ENCODE peak calls at places on chromosomes 13 and 19, in five cellular contexts. One of them, this sample, is unnamed.

GRCh38 chr19:42199440-42200115 is 17.9 kb downstream of the DEDD2 start:
- DNase-seq in naive thymus-derived CD4-positive, alpha-beta T cell: peak
- DNase-seq in GM04504: no peak
- DNase-seq in frontal cortex: no peak
- DNase-seq in stimulated activated CD4-positive, alpha-beta T cell treated with anti-CD3 and anti-CD28 coated beads, Interleukin-4, amount 100 ng/mL, for 4 hours: peak
- DNase-seq in this sample: no peak

GRCh38 chr13:36212789-36213188 is 1.6 kb downstream of the SOHLH2 start:
- DNase-seq in naive thymus-derived CD4-positive, alpha-beta T cell: no peak
- DNase-seq in GM04504: no peak
- DNase-seq in frontal cortex: no peak
- DNase-seq in stimulated activated CD4-positive, alpha-beta T cell treated with anti-CD3 and anti-CD28 coated beads, Interleukin-4, amount 100 ng/mL, for 4 hours: no peak
- DNase-seq in this sample: no peak

GRCh38 chr19:30882411-30883005 is 466.7 kb downstream of the TSHZ3 start:
- DNase-seq in naive thymus-derived CD4-positive, alpha-beta T cell: no peak
- DNase-seq in GM04504: no peak
- DNase-seq in frontal cortex: no peak
- DNase-seq in stimulated activated CD4-positive, alpha-beta T cell treated with anti-CD3 and anti-CD28 coated beads, Interleukin-4, amount 100 ng/mL, for 4 hours: no peak
- DNase-seq in this sample: no peak

GRCh38 chr13:24050796-24051715 is 109.5 kb upstream of the SPATA13 start:
- DNase-seq in naive thymus-derived CD4-positive, alpha-beta T cell: no peak
- DNase-seq in GM04504: no peak
- DNase-seq in frontal cortex: no peak
- DNase-seq in stimulated activated CD4-positive, alpha-beta T cell treated with anti-CD3 and anti-CD28 coated beads, Interleukin-4, amount 100 ng/mL, for 4 hours: no peak
- DNase-seq in this sample: no peak

GRCh38 chr13:29336356-29336755 is 259.1 kb downstream of the SLC7A1 start:
- DNase-seq in naive thymus-derived CD4-positive, alpha-beta T cell: no peak
- DNase-seq in GM04504: no peak
- DNase-seq in frontal cortex: no peak
- DNase-seq in stimulated activated CD4-positive, alpha-beta T cell treated with anti-CD3 and anti-CD28 coated beads, Interleukin-4, amount 100 ng/mL, for 4 hours: no peak
- DNase-seq in this sample: no peak

GRCh38 chr19:43789029-43789428 is 8.3 kb upstream of the KCNN4 start:
- DNase-seq in naive thymus-derived CD4-positive, alpha-beta T cell: no peak
- DNase-seq in GM04504: no peak
- DNase-seq in frontal cortex: no peak
- DNase-seq in stimulated activated CD4-positive, alpha-beta T cell treated with anti-CD3 and anti-CD28 coated beads, Interleukin-4, amount 100 ng/mL, for 4 hours: no peak
- DNase-seq in this sample: no peak

GRCh38 chr19:6717036-6717435 is 3.4 kb downstream of the C3 start:
- DNase-seq in naive thymus-derived CD4-positive, alpha-beta T cell: no peak
- DNase-seq in GM04504: no peak
- DNase-seq in frontal cortex: no peak
- DNase-seq in stimulated activated CD4-positive, alpha-beta T cell treated with anti-CD3 and anti-CD28 coated beads, Interleukin-4, amount 100 ng/mL, for 4 hours: no peak
- DNase-seq in this sample: no peak

GRCh38 chr13:28684257-28684656 is 25.3 kb downstream of the POMP start:
- DNase-seq in naive thymus-derived CD4-positive, alpha-beta T cell: no peak
- DNase-seq in GM04504: no peak
- DNase-seq in frontal cortex: no peak
- DNase-seq in stimulated activated CD4-positive, alpha-beta T cell treated with anti-CD3 and anti-CD28 coated beads, Interleukin-4, amount 100 ng/mL, for 4 hours: no peak
- DNase-seq in this sample: no peak

GRCh38 chr19:39052243-39052746 is 19.9 kb upstream of the FBXO27 start:
- DNase-seq in naive thymus-derived CD4-positive, alpha-beta T cell: peak
- DNase-seq in GM04504: peak
- DNase-seq in frontal cortex: no peak
- DNase-seq in stimulated activated CD4-positive, alpha-beta T cell treated with anti-CD3 and anti-CD28 coated beads, Interleukin-4, amount 100 ng/mL, for 4 hours: peak
- DNase-seq in this sample: no peak

GRCh38 chr13:44765076-44765475 is 188.9 kb upstream of the TSC22D1 start:
- DNase-seq in naive thymus-derived CD4-positive, alpha-beta T cell: no peak
- DNase-seq in GM04504: no peak
- DNase-seq in frontal cortex: no peak
- DNase-seq in stimulated activated CD4-positive, alpha-beta T cell treated with anti-CD3 and anti-CD28 coated beads, Interleukin-4, amount 100 ng/mL, for 4 hours: no peak
- DNase-seq in this sample: no peak

GRCh38 chr13:63902141-63902540 is 2486.5 kb upstream of the PCDH20 start:
- DNase-seq in naive thymus-derived CD4-positive, alpha-beta T cell: no peak
- DNase-seq in GM04504: no peak
- DNase-seq in frontal cortex: no peak
- DNase-seq in stimulated activated CD4-positive, alpha-beta T cell treated with anti-CD3 and anti-CD28 coated beads, Interleukin-4, amount 100 ng/mL, for 4 hours: no peak
- DNase-seq in this sample: no peak

GRCh38 chr13:104382941-104383340 is 1316.7 kb upstream of the SLC10A2 start:
- DNase-seq in naive thymus-derived CD4-positive, alpha-beta T cell: no peak
- DNase-seq in GM04504: no peak
- DNase-seq in frontal cortex: no peak
- DNase-seq in stimulated activated CD4-positive, alpha-beta T cell treated with anti-CD3 and anti-CD28 coated beads, Interleukin-4, amount 100 ng/mL, for 4 hours: no peak
- DNase-seq in this sample: no peak

GRCh38 chr13:20340759-20341161 is 108.6 kb upstream of the GJB6 start:
- DNase-seq in naive thymus-derived CD4-positive, alpha-beta T cell: no peak
- DNase-seq in GM04504: peak
- DNase-seq in frontal cortex: no peak
- DNase-seq in stimulated activated CD4-positive, alpha-beta T cell treated with anti-CD3 and anti-CD28 coated beads, Interleukin-4, amount 100 ng/mL, for 4 hours: no peak
- DNase-seq in this sample: no peak

GRCh38 chr19:49340069-49340864 is 5.1 kb downstream of the CD37 start:
- DNase-seq in naive thymus-derived CD4-positive, alpha-beta T cell: no peak
- DNase-seq in GM04504: no peak
- DNase-seq in frontal cortex: peak
- DNase-seq in stimulated activated CD4-positive, alpha-beta T cell treated with anti-CD3 and anti-CD28 coated beads, Interleukin-4, amount 100 ng/mL, for 4 hours: no peak
- DNase-seq in this sample: no peak

GRCh38 chr13:93060144-93060543 is 166.5 kb upstream of the GPC6 start:
- DNase-seq in naive thymus-derived CD4-positive, alpha-beta T cell: no peak
- DNase-seq in GM04504: no peak
- DNase-seq in frontal cortex: no peak
- DNase-seq in stimulated activated CD4-positive, alpha-beta T cell treated with anti-CD3 and anti-CD28 coated beads, Interleukin-4, amount 100 ng/mL, for 4 hours: no peak
- DNase-seq in this sample: no peak